ENCODE peak calls at places on chromosomes 13 and 19, in nine cellular contexts. W, Q, T, D, Z, U, Y, N and E are unnamed samples. For H3K9me3, the result is how much of the 10 kb centered on the place peaks cover.

GRCh38 chr13:50162001-50162400 is 146.8 kb downstream of the KCNRG start:
- DNase-seq in W (no peak), Q (no peak), T (no peak), D (no peak), Z (no peak), U (no peak), Y (no peak), N (no peak), E (no peak)

GRCh38 chr19:56837892-56838679 is 2.4 kb downstream of the PEG3 start:
- DNase-seq in W (no peak), Q (peak), T (peak), D (peak), Z (peak), U (peak), Y (peak), N (peak), E (no peak)

GRCh38 chr13:40933508-40933907 is 85.6 kb downstream of the ELF1 start:
- DNase-seq in W (no peak), Q (no peak), T (no peak), D (no peak), Z (no peak), U (no peak), Y (no peak), N (no peak), E (no peak)

GRCh38 chr19:54178581-54179261 is 5.8 kb upstream of the TMC4 start:
- DNase-seq in W (peak), Q (no peak), T (no peak), D (no peak), Z (no peak), U (no peak), Y (no peak), N (no peak), E (no peak)

GRCh38 chr19:53908106-53908932 is 759 bp upstream of the CACNG7 start:
- DNase-seq in W (peak), Q (peak), T (peak), D (peak), Z (no peak), U (peak), Y (no peak), N (peak), E (peak)

GRCh38 chr13:83634601-83635000 is 247.7 kb downstream of the SLITRK1 start:
- DNase-seq in W (no peak), Q (no peak), T (no peak), D (no peak), Z (no peak), U (no peak), Y (no peak), N (no peak), E (no peak)

GRCh38 chr13:110942248-110942981 is 27.5 kb upstream of the ANKRD10 start:
- DNase-seq in W (no peak), Q (no peak), T (no peak), D (no peak), Z (no peak), U (no peak), Y (no peak), N (no peak), E (no peak)

GRCh38 chr19:49421878-49422202 is 1.4 kb downstream of the PTH2 start:
- DNase-seq in W (no peak), Q (no peak), T (no peak), D (no peak), Z (no peak), U (no peak), Y (no peak), N (no peak), E (no peak)

GRCh38 chr13:62250501-62251175 is 835.0 kb upstream of the PCDH20 start:
- DNase-seq in W (no peak), Q (no peak), T (no peak), D (no peak), Z (no peak), U (no peak), Y (no peak), N (no peak), E (no peak)

GRCh38 chr13:113769881-113770280 is 10.9 kb downstream of the TMEM255B start:
- DNase-seq in W (peak), Q (no peak), T (no peak), D (no peak), Z (no peak), U (no peak), Y (no peak), N (no peak), E (no peak)

DNA sequence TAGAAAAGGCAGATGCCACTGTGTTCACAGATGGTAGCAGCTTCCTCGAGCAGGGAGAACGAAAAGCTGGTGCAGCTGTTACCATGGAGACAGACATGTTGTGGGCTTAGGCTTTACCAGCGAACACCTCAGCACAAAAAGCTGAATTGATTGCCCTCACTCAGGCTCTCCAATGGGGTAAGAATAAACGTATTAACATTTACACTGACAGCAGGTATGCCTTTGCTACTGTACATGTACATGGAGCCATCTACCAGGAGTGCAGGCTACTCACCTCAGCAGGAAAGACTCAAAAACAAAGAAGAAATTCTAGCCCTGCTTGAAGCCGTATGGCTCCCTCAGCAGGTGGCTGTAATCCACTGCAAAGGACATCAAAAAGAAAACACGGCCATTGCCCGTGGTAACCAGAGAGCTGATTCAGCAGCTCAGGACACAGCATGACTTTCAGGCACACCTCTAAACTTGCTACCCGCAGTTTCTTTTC is 197.7 kb downstream of the ZNF737 start:
- DNase-seq in W (peak), Q (no peak), T (no peak), D (peak), Z (no peak), U (no peak), Y (no peak), N (no peak), E (no peak)
- TF ChIP-seq CTCF in W (no peak), Q (no peak), T (no peak), D (no peak), Z (no peak), U (no peak), Y (no peak), N (no peak), E (no peak)

GRCh38 chr13:72341904-72342303 is 385.5 kb downstream of the MZT1 start:
- DNase-seq in W (no peak), Q (no peak), T (no peak), D (no peak), Z (no peak), U (no peak), Y (no peak), N (no peak), E (no peak)
- H3K4me3 ChIP-seq in W (no peak), Q (no peak), T (no peak), D (no peak), Z (no peak), U (no peak), Y (no peak), N (no peak), E (no peak)

GRCh38 chr19:17933414-17934129 is 757 bp downstream of the CCDC124 start:
- DNase-seq in W (no peak), Q (no peak), T (no peak), D (no peak), Z (no peak), U (no peak), Y (no peak), N (peak), E (no peak)

GRCh38 chr19:17936379-17936778 is 3.6 kb downstream of the CCDC124 start:
- DNase-seq in W (no peak), Q (no peak), T (no peak), D (no peak), Z (no peak), U (no peak), Y (no peak), N (no peak), E (no peak)

GRCh38 chr19:17932485-17933338 is at the start of gene CCDC124:
- DNase-seq in W (peak), Q (peak), T (peak), D (peak), Z (peak), U (peak), Y (peak), N (peak), E (peak)

GRCh38 chr19:17938092-17938845 is 5.5 kb downstream of the CCDC124 start:
- DNase-seq in W (peak), Q (peak), T (peak), D (peak), Z (peak), U (peak), Y (peak), N (peak), E (peak)

GRCh38 chr19:17937371-17937900 is 4.6 kb downstream of the CCDC124 start:
- DNase-seq in W (no peak), Q (no peak), T (no peak), D (no peak), Z (no peak), U (no peak), Y (no peak), N (no peak), E (no peak)
- H3K9me3 ChIP-seq in W (under half), Q (under half), T (under half), D (under half), Z (under half), U (under half), Y (under half), N (under half), E (under half)

GRCh38 chr13:107242138-107242537 is 674.2 kb upstream of the ARGLU1 start:
- DNase-seq in W (no peak), Q (no peak), T (no peak), D (no peak), Z (no peak), U (no peak), Y (no peak), N (no peak), E (no peak)

GRCh38 chr13:107238262-107238661 is 670.3 kb upstream of the ARGLU1 start:
- DNase-seq in W (no peak), Q (no peak), T (no peak), D (no peak), Z (no peak), U (no peak), Y (no peak), N (no peak), E (no peak)

GRCh38 chr13:107234315-107234714 is 666.4 kb upstream of the ARGLU1 start:
- DNase-seq in W (no peak), Q (no peak), T (no peak), D (no peak), Z (no peak), U (no peak), Y (no peak), N (no peak), E (no peak)

GRCh38 chr13:107244241-107244640 is 676.3 kb upstream of the ARGLU1 start:
- DNase-seq in W (no peak), Q (no peak), T (no peak), D (no peak), Z (no peak), U (no peak), Y (no peak), N (no peak), E (no peak)

GRCh38 chr13:107239213-107239612 is 671.3 kb upstream of the ARGLU1 start:
- DNase-seq in W (no peak), Q (no peak), T (no peak), D (no peak), Z (no peak), U (no peak), Y (no peak), N (no peak), E (no peak)
- TF ChIP-seq CTCF in W (no peak), Q (no peak), T (no peak), D (no peak), Z (no peak), U (no peak), Y (no peak), N (no peak), E (no peak)

DNA sequence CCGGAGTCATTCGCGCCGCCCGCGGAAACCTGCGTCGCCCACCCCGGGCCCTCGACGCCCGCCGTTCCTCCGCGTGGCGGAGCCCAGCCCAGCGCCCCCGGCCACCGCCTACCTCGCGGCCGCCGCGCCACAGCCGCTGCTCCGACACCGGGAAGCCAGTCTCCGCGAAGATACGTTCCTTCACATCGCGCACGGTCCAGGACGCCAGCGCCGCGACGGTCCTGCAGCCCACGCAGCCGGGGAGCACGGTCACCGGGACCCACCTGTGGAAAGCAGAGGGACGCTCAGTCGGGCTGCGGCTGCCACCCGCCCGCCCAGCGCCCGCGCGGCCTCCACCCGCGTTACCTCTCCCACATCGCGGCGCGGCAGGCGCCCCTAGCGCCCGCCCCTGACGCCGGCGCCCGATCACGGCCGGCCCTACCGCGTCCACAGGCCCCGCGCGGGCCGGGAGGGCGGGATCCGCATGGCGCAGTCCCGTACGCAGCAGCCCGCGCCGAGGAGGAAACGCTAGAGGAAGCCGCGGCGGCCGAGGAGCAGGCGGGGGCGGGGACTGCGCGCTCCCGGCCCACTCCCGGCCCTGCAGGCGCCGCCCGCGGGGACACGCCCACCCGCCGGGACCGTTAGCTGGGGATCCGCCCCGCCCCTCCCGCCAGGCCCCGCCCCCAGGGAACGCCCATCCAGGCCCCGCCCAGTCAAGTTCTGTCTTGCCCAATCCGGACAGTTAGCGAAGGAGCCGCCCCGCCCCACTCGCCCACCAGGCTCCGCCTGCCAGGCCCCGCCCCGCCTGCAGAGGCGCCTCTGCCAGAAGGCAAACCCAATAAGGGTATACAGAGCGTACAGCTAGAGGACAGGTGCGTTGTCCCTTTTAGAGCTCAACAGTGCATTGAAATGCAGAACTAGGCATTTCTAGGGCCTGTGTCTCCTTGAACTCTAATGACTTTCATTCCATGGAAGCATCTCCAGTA is 58.2 kb downstream of the SACS start:
- DNase-seq in W (peak), Q (peak), T (peak), D (peak), Z (peak), U (peak), Y (peak), N (peak), E (peak)
- H3K4me3 ChIP-seq in W (peak), Q (peak), T (peak), D (peak), Z (peak), U (peak), Y (peak), N (peak), E (peak)

GRCh38 chr19:21430674-21431073 is 33.7 kb downstream of the ZNF493 start:
- DNase-seq in W (no peak), Q (no peak), T (no peak), D (no peak), Z (no peak), U (no peak), Y (no peak), N (no peak), E (no peak)
- H3K9me3 ChIP-seq in W (under half), Q (under half), T (under half), D (under half), Z (half or more), U (under half), Y (half or more), N (under half), E (under half)

DNA sequence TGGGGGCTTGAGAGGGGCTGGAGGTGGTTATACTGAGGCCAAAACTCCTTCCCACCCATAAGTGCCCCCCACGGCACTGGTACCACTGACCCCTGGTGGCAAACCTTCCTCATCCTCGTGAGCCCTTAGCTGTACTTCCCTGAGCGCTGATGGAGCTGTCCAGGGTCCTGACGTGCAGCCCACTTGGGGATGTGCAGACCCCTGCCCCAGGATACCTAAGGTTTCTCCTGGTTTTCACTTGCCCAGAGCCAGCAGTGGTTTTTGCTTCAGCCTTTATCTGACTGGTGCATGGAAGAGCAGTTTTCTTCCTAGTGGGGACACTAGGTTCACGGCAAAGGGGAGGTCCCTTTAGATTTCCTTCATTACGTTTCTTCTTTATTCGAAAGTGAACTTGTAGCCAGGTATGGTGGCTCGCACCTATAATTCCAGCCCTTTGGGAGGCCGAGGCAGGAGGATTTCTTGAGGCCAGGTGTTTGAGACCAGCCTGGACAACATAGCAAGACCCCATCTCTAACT is 28.7 kb upstream of the KCTD15 start:
- DNase-seq in W (no peak), Q (no peak), T (no peak), D (no peak), Z (no peak), U (no peak), Y (no peak), N (peak), E (no peak)
- TF ChIP-seq CTCF in W (no peak), Q (no peak), T (peak), D (no peak), Z (no peak), U (no peak), Y (no peak), N (peak), E (peak)